ENCODE peak calls at places on chromosomes 16 and 17, in four cellular contexts. N, S, P and Y are unnamed samples.

GRCh38 chr16:85383836-85384825 is 229.0 kb upstream of the GSE1 start:
- DNase-seq in N (no peak), S (no peak), P (no peak), Y (no peak)

GRCh38 chr16:66662445-66663194 is 33.9 kb downstream of the CMTM4 start:
- DNase-seq in N (peak; percentile 44), S (no peak), P (no peak), Y (peak; percentile 2)

GRCh38 chr17:28575126-28575795 is 1.4 kb downstream of the ALDOC start:
- DNase-seq in N (no peak), S (no peak), P (no peak), Y (peak; percentile 20)

GRCh38 chr17:10842658-10843057 is 4.8 kb upstream of the PIRT start:
- DNase-seq in N (no peak), S (peak; percentile 9), P (no peak), Y (peak; percentile 24)

GRCh38 chr17:13864551-13864950 is 204.8 kb upstream of the COX10 start:
- DNase-seq in N (no peak), S (no peak), P (no peak), Y (no peak)

GRCh38 chr17:46964315-46965265 is 14.5 kb downstream of the RPRML start:
- DNase-seq in N (no peak), S (no peak), P (no peak), Y (no peak)

GRCh38 chr17:7580631-7581554 is 1.5 kb downstream of the CD68 start:
- DNase-seq in N (no peak), S (no peak), P (no peak), Y (no peak)

GRCh38 chr17:17256316-17256715 is 19.3 kb upstream of the FLCN start:
- DNase-seq in N (no peak), S (no peak), P (no peak), Y (no peak)

GRCh38 chr16:80583466-80583865 is 42.7 kb downstream of the DYNLRB2 start:
- DNase-seq in N (no peak), S (no peak), P (no peak), Y (no peak)

GRCh38 chr16:26905336-26905735 is 161.4 kb upstream of the C16orf82 start:
- DNase-seq in N (no peak), S (no peak), P (peak; percentile 21), Y (no peak)

GRCh38 chr17:40582328-40582901 is 17.1 kb upstream of the CCR7 start:
- DNase-seq in N (peak; percentile 91), S (peak; percentile 83), P (no peak), Y (no peak)

GRCh38 chr17:2736956-2737355 is 12.5 kb downstream of the CCDC92B start:
- DNase-seq in N (no peak), S (no peak), P (no peak), Y (no peak)

GRCh38 chr16:49543315-49543946 is 169.8 kb downstream of the C16orf78 start:
- DNase-seq in N (no peak), S (no peak), P (no peak), Y (no peak)

GRCh38 chr17:74063439-74063838 is 140.0 kb upstream of the RPL38 start:
- DNase-seq in N (no peak), S (no peak), P (no peak), Y (no peak)

GRCh38 chr16:65760874-65761273 is 605.6 kb upstream of the CDH5 start:
- DNase-seq in N (no peak), S (no peak), P (no peak), Y (no peak)

GRCh38 chr17:21213491-21214014 is 408 bp downstream of the TMEM11 start:
- DNase-seq in N (peak; percentile 46), S (no peak), P (no peak), Y (no peak)

GRCh38 chr16:22255335-22255734 is 41.9 kb upstream of the POLR3E start:
- DNase-seq in N (peak; percentile 7), S (no peak), P (no peak), Y (no peak)

GRCh38 chr17:82330322-82331239 is 3.0 kb downstream of the SECTM1 start:
- DNase-seq in N (peak; percentile 63), S (no peak), P (peak; percentile 30), Y (no peak)

GRCh38 chr17:67238976-67239375 is 6.0 kb downstream of the HELZ start:
- DNase-seq in N (no peak), S (no peak), P (no peak), Y (no peak)

GRCh38 chr17:82655038-82655479 is 6.8 kb upstream of the WDR45B start:
- DNase-seq in N (no peak), S (peak; percentile 63), P (no peak), Y (no peak)

GRCh38 chr16:66382966-66383299 is 16.4 kb downstream of the CDH5 start:
- DNase-seq in N (no peak), S (no peak), P (peak; percentile 52), Y (no peak)

GRCh38 chr17:9470171-9470570 is 105.4 kb downstream of the STX8 start:
- DNase-seq in N (no peak), S (no peak), P (no peak), Y (no peak)

DNA sequence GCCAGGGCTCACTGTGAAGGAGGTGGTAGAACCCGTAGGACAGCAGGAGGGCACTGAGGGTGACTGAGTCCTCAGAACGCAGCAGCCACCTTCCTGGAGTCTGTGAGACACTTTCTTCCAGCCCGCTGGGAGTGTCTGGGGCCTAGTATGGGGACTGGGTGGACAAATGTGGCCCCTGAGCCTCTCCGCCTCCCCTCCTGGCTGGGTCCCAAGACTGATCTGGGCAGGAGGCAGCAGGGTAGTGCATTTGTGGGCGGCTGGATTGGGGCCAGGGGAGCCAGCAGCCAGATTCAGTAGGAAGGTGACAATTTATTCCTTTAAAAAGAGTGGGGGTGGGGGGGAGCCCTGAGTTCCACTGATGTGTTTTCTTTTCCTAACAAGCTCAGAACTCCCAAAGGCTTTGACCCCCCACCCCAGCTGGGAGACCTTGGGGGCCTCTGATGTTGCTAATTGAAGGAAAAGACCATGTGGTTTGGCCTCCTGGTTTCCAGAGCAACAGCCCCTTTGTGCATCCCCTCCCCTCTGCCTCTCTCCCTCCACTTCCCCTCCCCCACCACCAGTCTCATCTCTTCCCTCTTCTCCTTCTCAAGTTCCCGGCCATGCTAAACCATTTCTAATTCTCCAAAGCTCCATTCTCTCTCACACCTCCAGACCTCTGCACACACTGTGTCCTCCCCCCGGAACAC is 4.4 kb downstream of the CLEC19A start:
- DNase-seq in N (no peak), S (peak; percentile 6), P (no peak), Y (no peak)
- H3K27ac ChIP-seq in N (no peak overlapping the region), S (no peak overlapping the region), P (no peak overlapping the region), Y (no peak overlapping the region)

DNA sequence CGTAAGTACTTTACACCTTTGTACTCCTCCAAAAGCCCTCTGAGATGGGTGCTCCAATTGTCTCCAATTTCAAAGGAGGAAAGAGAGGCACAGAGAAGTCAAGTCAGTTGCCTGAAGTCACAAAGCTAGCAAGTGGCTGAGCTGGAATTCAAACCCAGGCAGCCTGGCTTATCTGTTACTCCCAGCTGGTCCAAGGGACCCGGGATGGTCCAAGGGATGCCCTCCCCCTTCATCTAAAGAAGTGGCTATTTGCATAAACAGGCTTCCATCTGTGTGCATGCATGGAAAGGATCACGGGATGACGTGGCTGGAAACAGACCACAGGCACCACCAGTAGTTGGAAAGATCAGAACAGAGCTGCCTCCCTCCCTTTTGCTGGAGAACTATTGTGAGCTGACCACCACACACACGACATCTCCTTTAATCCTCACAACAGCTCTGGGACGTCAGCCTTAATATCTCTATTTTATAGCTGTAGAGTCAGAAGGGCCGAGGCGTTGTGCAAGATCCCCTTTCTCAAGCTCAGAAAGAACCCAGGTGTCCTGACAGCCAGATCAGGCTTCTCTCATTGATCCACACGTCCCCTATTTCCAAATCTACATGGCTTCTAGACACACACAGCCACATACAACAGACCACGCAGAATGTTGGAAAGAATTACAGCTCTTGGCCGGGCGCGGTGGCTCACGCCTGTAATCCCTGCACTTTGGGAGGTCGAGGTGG is 10.9 kb upstream of the COL1A1 start:
- DNase-seq in N (no peak), S (no peak), P (peak; percentile 81), Y (no peak)
- H3K27ac ChIP-seq in N (no peak overlapping the region), S (peak overlapping the region; percentile 69), P (peak overlapping the region; percentile 100), Y (no peak overlapping the region)

GRCh38 chr17:79771276-79771675 is 6.7 kb upstream of the CBX2 start:
- DNase-seq in N (no peak), S (no peak), P (no peak), Y (no peak)
- H3K27ac ChIP-seq in N (no peak overlapping the region), S (no peak overlapping the region), P (no peak overlapping the region), Y (no peak overlapping the region)

GRCh38 chr16:89737341-89738071 is 16.2 kb downstream of the ZNF276 start:
- DNase-seq in N (no peak), S (no peak), P (no peak), Y (no peak)
- H3K27ac ChIP-seq in N (no peak overlapping the region), S (no peak overlapping the region), P (no peak overlapping the region), Y (no peak overlapping the region)

GRCh38 chr17:64067642-64068041 is 47.2 kb upstream of the ICAM2 start:
- DNase-seq in N (no peak), S (no peak), P (no peak), Y (no peak)
- H3K27ac ChIP-seq in N (no peak overlapping the region), S (no peak overlapping the region), P (no peak overlapping the region), Y (no peak overlapping the region)

GRCh38 chr17:45792995-45793755 is 9.1 kb downstream of the CRHR1 start:
- DNase-seq in N (no peak), S (no peak), P (no peak), Y (no peak)

GRCh38 chr17:45793999-45794540 is 9.9 kb downstream of the CRHR1 start:
- DNase-seq in N (no peak), S (no peak), P (no peak), Y (no peak)

GRCh38 chr17:45791935-45792334 is 7.8 kb downstream of the CRHR1 start:
- DNase-seq in N (no peak), S (peak; percentile 69), P (no peak), Y (no peak)

GRCh38 chr17:45792437-45792836 is 8.3 kb downstream of the CRHR1 start:
- DNase-seq in N (no peak), S (no peak), P (no peak), Y (no peak)

DNA sequence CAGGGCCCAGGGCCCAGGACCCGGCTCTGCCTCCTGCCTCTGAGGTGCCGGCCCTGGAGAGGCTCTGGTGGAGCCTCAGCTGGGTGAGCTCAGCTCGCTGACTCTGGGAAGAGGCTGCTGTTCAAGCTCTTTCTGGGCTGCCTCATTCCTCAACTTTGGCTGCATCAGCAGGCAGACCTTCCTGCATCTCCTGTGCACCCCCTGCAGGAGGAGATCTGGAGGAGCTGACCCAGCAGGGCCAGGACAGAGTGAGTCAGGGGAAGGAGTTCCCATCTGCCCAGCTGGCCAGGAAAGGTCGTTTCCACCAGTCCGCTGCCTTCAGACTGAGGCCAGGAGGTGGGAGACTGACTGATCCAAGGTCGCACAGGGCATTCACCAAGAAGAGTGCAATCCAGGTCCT is 10.7 kb downstream of the CRHR1 start:
- DNase-seq in N (no peak), S (no peak), P (no peak), Y (no peak)
- H3K27ac ChIP-seq in N (no peak overlapping the region), S (no peak overlapping the region), P (no peak overlapping the region), Y (no peak overlapping the region)